ENCODE peak calls at places on chromosomes 11 and 22, in ten cellular contexts. X, K, R, F, Z, U, E, W, J and H are unnamed samples.

GRCh38 chr22:23402275-23403151 is 177.6 kb downstream of the IGLL1 start:
- DNase-seq in W (peak; percentile 21), J (peak; percentile 67), X (peak; percentile 97), Z (peak; percentile 28), U (peak; percentile 25), F (peak; percentile 78), R (peak; percentile 69), E (no peak), K (peak; percentile 39), H (no peak)

GRCh38 chr11:81658722-81659121 is 1074.9 kb downstream of the FAM181B start:
- DNase-seq in J (no peak), K (no peak), W (peak; percentile 41), U (no peak), R (no peak), Z (peak; percentile 21), E (no peak), X (peak; percentile 33), F (no peak), H (peak; percentile 24)

GRCh38 chr11:88202498-88202897 is 27.3 kb upstream of the RAB38 start:
- DNase-seq in F (no peak), J (no peak), K (no peak), R (no peak), X (no peak), W (no peak), E (no peak), Z (no peak), U (no peak), H (no peak)

GRCh38 chr22:49207008-49207775 is 620.5 kb downstream of the BRD1 start:
- DNase-seq in R (no peak), W (no peak), X (no peak), E (no peak), U (no peak), K (no peak), Z (no peak), J (peak; percentile 48), F (peak; percentile 72), H (peak; percentile 2)

GRCh38 chr22:36773935-36774334 is 2.0 kb downstream of the IFT27 start:
- DNase-seq in E (no peak), K (no peak), F (no peak), J (no peak), Z (peak; percentile 19), R (peak; percentile 60), X (peak; percentile 37), U (no peak), W (peak; percentile 47), H (peak; percentile 13)

GRCh38 chr11:72251614-72252013 is 7.6 kb upstream of the PHOX2A start:
- DNase-seq in Z (no peak), R (no peak), F (no peak), K (no peak), J (no peak), U (no peak), X (no peak), E (no peak), W (no peak), H (no peak)

GRCh38 chr11:87322570-87322969 is 284.8 kb downstream of the TMEM135 start:
- DNase-seq in J (no peak), W (no peak), F (no peak), Z (no peak), U (no peak), E (no peak), K (no peak), R (no peak), X (no peak), H (peak; percentile 18)

GRCh38 chr11:111922803-111923202 is 4.1 kb downstream of the C11orf52 start:
- DNase-seq in E (peak; percentile 81), F (no peak), U (no peak), Z (peak; percentile 71), J (peak; percentile 87), K (no peak), R (no peak), X (no peak), W (peak; percentile 92), H (no peak)

GRCh38 chr11:56152333-56152732 is 7.8 kb downstream of the OR8K5 start:
- DNase-seq in J (no peak), U (no peak), X (no peak), E (no peak), W (no peak), F (no peak), Z (no peak), R (no peak), K (no peak), H (no peak)

GRCh38 chr22:38335077-38335476 is 17.8 kb upstream of the CSNK1E start:
- DNase-seq in E (no peak), Z (no peak), J (no peak), X (no peak), W (peak; percentile 46), R (no peak), K (no peak), F (no peak), U (no peak), H (no peak)

GRCh38 chr22:38338772-38339379 is 21.6 kb upstream of the CSNK1E start:
- DNase-seq in E (no peak), X (no peak), W (peak; percentile 33), Z (no peak), J (peak; percentile 25), U (no peak), R (no peak), K (no peak), F (peak; percentile 32), H (no peak)

DNA sequence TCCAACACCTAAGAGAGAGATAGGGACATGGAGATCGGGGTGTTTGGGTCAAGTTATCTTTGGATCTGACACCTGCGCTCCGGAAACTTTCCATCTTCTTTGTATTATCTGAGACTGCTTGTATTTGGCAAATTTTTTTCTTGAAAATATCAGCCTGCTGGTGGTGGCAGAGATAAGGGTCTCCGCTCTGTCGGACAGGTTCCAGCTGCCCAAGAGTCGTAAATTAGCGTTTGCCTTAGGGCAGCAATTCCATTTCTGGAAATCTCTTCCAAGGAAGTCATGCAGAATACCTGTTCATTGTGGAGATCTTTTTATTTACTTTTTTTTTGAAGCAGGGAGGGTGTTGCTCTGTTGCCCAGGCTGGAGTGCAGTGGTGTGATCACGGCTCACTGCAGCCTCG is 19.5 kb upstream of the CSNK1E start:
- DNase-seq in Z (no peak), W (no peak), R (no peak), F (no peak), K (no peak), U (no peak), J (no peak), X (no peak), E (no peak), H (no peak)
- H3K27me3 ChIP-seq in Z (no peaks in the 10 kb centered on the region), W (no peaks in the 10 kb centered on the region), R (no peaks in the 10 kb centered on the region), F (no peaks in the 10 kb centered on the region), K (no peaks in the 10 kb centered on the region), U (peaks cover 3% of the 10 kb centered on the region), J (no peaks in the 10 kb centered on the region), X (no peaks in the 10 kb centered on the region), E (no peaks in the 10 kb centered on the region), H (no peaks in the 10 kb centered on the region)

GRCh38 chr22:29639096-29639495 is 35.7 kb downstream of the NF2 start:
- DNase-seq in F (no peak), Z (no peak), R (no peak), E (no peak), X (no peak), J (no peak), W (no peak), U (no peak), K (no peak), H (no peak)
- H3K27me3 ChIP-seq in F (no peaks in the 10 kb centered on the region), Z (no peaks in the 10 kb centered on the region), R (no peaks in the 10 kb centered on the region), E (no peaks in the 10 kb centered on the region), X (no peaks in the 10 kb centered on the region), J (no peaks in the 10 kb centered on the region), W (no peaks in the 10 kb centered on the region), U (no peaks in the 10 kb centered on the region), K (no peaks in the 10 kb centered on the region), H (no peaks in the 10 kb centered on the region)

GRCh38 chr11:125382211-125382807 is 113.8 kb downstream of the FEZ1 start:
- DNase-seq in F (no peak), R (no peak), K (no peak), E (no peak), X (no peak), J (no peak), W (no peak), U (no peak), Z (no peak), H (peak; percentile 43)
- H3K27me3 ChIP-seq in F (peaks cover 11% of the 10 kb centered on the region), R (no peaks in the 10 kb centered on the region), K (no peaks in the 10 kb centered on the region), E (no peaks in the 10 kb centered on the region), X (no peaks in the 10 kb centered on the region), J (no peaks in the 10 kb centered on the region), W (peaks cover 3% of the 10 kb centered on the region), U (peaks cover 5% of the 10 kb centered on the region), Z (no peaks in the 10 kb centered on the region), H (no peaks in the 10 kb centered on the region)

GRCh38 chr11:118144301-118144701 is 8.3 kb downstream of the SCN4B start:
- DNase-seq in U (no peak), R (no peak), W (no peak), Z (no peak), X (no peak), F (no peak), K (no peak), J (peak; percentile 54), E (no peak), H (no peak)
- H3K27me3 ChIP-seq in U (peaks cover 11% of the 10 kb centered on the region), R (no peaks in the 10 kb centered on the region), W (peaks cover 10% of the 10 kb centered on the region), Z (peaks cover 20% of the 10 kb centered on the region), X (peaks cover 38% of the 10 kb centered on the region), F (peaks cover 14% of the 10 kb centered on the region), K (no peaks in the 10 kb centered on the region), J (peaks cover 6% of the 10 kb centered on the region), E (no peaks in the 10 kb centered on the region), H (no peaks in the 10 kb centered on the region)

DNA sequence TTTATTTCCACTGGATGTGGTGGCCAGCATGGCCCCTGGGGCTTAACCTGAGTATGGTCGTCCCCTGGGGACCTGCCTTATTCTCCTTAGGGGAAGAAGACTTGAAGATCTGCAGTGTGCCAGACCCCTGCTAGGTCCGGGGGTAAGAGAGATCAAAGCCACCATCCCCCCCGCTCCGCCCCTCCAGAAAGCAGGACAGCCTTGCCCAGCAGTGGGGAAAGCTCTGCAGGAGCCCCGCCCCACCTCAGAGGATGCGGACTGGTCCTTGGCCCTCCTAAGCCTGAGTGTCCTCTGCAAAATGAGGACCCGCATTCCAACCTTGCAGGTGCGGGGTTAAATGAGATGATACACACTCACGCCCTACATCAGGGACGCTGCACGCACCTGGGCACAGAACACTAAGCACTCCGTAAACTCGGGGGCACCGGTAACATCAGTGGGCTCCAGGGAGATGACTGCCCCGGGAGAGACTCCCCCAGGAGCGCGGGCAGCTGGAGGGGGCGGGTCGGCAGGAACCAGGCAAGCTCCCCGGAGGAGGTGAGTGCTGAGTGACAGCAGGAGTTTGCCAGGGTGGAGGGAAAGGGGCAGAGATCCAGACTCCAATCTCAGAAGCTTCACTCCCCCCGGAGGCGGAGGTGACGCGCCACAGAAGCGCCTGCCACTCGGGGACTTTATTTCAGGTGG is 564 bp upstream of the ANO1 start:
- DNase-seq in X (no peak), Z (no peak), F (peak; percentile 59), J (peak; percentile 54), K (no peak), U (no peak), R (no peak), E (no peak), W (no peak), H (no peak)
- H3K27me3 ChIP-seq in X (peaks cover 64% of the 10 kb centered on the region), Z (peaks cover 25% of the 10 kb centered on the region), F (peaks cover 44% of the 10 kb centered on the region), J (peaks cover 42% of the 10 kb centered on the region), K (no peaks in the 10 kb centered on the region), U (peaks cover 3% of the 10 kb centered on the region), R (peaks cover 15% of the 10 kb centered on the region), E (no peaks in the 10 kb centered on the region), W (peaks cover 21% of the 10 kb centered on the region), H (peaks cover 3% of the 10 kb centered on the region)